ENCODE peak calls at places on chromosome 5, in four cellular contexts. X is GM23248, B is neural progenitor cell, W is SK-N-SH. M is an unnamed sample.

GRCh38 chr5:149288437-149288836 is 16.8 kb downstream of the AFAP1L1 start:
- DNase-seq in W (no peak), X (no peak), B (no peak), M (no peak)

GRCh38 chr5:136890431-136891148 is 525.2 kb upstream of the TRPC7 start:
- DNase-seq in B (no peak), W (no peak), X (no peak), M (no peak)

GRCh38 chr5:128782446-128782845 is 182.8 kb upstream of the SLC27A6 start:
- DNase-seq in W (no peak), X (peak; percentile 84), B (no peak), M (peak; percentile 72)

GRCh38 chr5:134917070-134917831 is 12.3 kb downstream of the PCBD2 start:
- DNase-seq in W (no peak), X (no peak), B (peak; percentile 54), M (no peak)

GRCh38 chr5:1012316-1012841 is 3.8 kb downstream of the NKD2 start:
- DNase-seq in W (no peak), B (no peak), X (no peak), M (no peak)

GRCh38 chr5:181045316-181045715 is 5.2 kb downstream of the BTNL9 start:
- DNase-seq in B (no peak), X (no peak), W (no peak), M (no peak)

GRCh38 chr5:170216262-170216864 is 16.4 kb upstream of the C5orf58 start:
- DNase-seq in X (peak; percentile 70), B (peak; percentile 83), W (peak; percentile 57), M (peak; percentile 59)

GRCh38 chr5:139639619-139640431 is 8.3 kb upstream of the CXXC5 start:
- DNase-seq in X (peak; percentile 58), W (peak; percentile 47), B (no peak), M (no peak)

GRCh38 chr5:35626108-35626507 is 8.4 kb downstream of the SPEF2 start:
- DNase-seq in W (no peak), X (peak; percentile 72), B (no peak), M (peak; percentile 43)

GRCh38 chr5:87872986-87873385 is 395.7 kb downstream of the TMEM161B start:
- DNase-seq in B (peak; percentile 71), W (no peak), X (no peak), M (no peak)

GRCh38 chr5:141260458-141261237 is 15.5 kb downstream of the PCDHB15 start:
- DNase-seq in W (no peak), X (peak; percentile 27), B (peak; percentile 11), M (peak; percentile 7)

GRCh38 chr5:60972225-60972624 is 27.2 kb downstream of the NDUFAF2 start:
- DNase-seq in B (no peak), X (no peak), W (no peak), M (no peak)

DNA sequence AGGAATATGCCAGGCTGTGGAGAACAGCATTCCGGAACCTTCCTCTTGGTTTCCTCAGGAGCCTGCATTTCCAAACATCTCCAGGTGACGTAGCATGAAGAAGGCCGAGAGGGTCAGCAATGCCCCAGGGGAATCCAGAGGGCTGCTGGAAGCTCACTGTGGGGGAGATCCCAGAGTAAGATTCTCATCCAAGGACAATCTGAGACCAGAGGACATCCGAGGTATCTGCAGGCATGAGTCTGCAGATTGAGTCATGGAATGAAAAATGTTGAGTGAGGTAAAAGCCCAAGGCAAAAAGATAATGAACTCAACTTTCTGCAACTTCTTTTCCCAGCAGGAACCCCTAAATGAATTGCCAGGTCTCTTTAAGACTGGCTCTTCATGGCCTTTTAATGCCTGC is 73.5 kb downstream of the KIF4B start:
- DNase-seq in X (peak; percentile 59), W (no peak), B (no peak), M (peak; percentile 35)
- H3K9ac ChIP-seq in X (no peak overlapping the region), W (no peak overlapping the region), B (no peak overlapping the region), M (no peak overlapping the region)

DNA sequence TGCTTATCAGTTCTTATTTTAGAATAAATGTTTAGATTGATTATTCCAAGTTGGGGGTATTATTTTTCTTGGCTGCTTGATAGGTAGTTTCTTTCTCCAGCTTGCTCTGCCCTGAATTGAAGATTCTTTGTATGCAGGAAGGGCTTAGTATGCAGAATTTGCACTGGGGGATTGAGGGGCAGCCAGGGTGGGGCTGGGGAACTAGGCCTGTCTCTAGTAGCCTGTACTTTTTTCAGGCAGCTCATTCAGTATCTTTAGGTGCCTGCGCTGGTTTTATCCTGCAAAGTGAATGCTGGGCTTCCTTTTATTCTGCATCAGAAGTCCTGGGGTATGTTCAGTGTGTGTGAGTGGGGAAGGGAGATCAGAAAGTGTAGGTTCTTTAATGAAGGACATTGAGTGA is 228.3 kb upstream of the ELL2 start:
- DNase-seq in W (no peak), X (no peak), B (peak; percentile 16), M (no peak)
- H3K9ac ChIP-seq in W (no peak overlapping the region), X (no peak overlapping the region), B (no peak overlapping the region), M (no peak overlapping the region)

GRCh38 chr5:178993955-178994579 is 1.1 kb downstream of the GRM6 start:
- DNase-seq in B (no peak), X (no peak), W (no peak), M (no peak)
- H3K9ac ChIP-seq in B (no peak overlapping the region), X (no peak overlapping the region), W (no peak overlapping the region), M (no peak overlapping the region)

GRCh38 chr5:90933298-90933697 is 374.7 kb downstream of the ADGRV1 start:
- DNase-seq in X (no peak), W (no peak), B (no peak), M (no peak)

GRCh38 chr5:90930756-90931431 is 372.3 kb downstream of the ADGRV1 start:
- DNase-seq in X (peak; percentile 14), B (peak; percentile 13), W (no peak), M (no peak)

GRCh38 chr5:90934091-90934719 is 375.6 kb downstream of the ADGRV1 start:
- DNase-seq in X (no peak), B (no peak), W (no peak), M (no peak)

GRCh38 chr5:90932052-90932699 is 373.6 kb downstream of the ADGRV1 start:
- DNase-seq in W (peak; percentile 77), B (peak; percentile 80), X (peak; percentile 77), M (peak; percentile 91)

DNA sequence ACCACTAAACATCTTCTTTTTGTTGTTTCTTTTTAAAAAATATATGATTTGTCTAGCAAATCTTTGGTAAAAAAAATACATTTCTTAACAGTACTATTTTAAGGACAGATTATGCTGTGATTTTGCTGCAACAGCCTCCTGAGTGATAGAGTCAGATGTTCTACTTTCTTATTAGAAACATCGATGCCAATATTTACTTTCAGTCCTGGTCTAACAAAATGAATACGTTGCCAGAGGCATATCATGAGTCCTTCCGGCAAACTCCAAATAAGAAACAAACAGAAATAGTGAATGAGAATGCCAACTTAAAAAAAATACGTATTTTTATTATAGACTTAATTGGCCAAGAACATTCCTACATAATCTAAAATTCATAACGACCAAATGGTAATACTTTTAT is 371.5 kb downstream of the ADGRV1 start:
- DNase-seq in B (no peak), W (no peak), X (no peak), M (no peak)
- H3K9ac ChIP-seq in B (peak overlapping the region; percentile 52), W (no peak overlapping the region), X (no peak overlapping the region), M (no peak overlapping the region)

DNA sequence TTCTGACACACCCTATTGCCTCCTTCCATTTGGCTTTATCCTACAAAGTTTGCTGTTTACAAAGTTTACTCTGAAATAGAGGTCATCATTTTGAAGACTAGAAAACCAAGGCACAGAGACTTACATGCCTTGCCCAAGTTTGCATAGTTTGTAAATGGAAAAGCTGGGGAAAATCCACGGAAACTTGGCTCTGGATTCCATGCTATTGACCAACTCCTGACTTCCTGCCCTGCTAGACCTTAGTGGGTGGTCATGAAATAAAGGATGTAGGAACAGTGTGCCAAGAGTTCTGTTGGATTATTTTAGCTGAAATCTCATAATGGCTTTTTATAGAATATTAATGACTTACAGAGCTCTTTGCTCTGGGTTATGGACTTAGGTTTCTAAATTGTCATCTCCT is 69.5 kb downstream of the GRIA1 start:
- DNase-seq in W (no peak), X (no peak), B (no peak), M (peak; percentile 48)
- H3K9ac ChIP-seq in W (no peak overlapping the region), X (no peak overlapping the region), B (no peak overlapping the region), M (peak overlapping the region; percentile 25)

GRCh38 chr5:173890195-173890951 is 2.2 kb downstream of the CPEB4 start:
- DNase-seq in X (peak; percentile 54), B (peak; percentile 23), W (peak; percentile 51), M (no peak)
- H3K9ac ChIP-seq in X (peak overlapping the region; percentile 90), B (no peak overlapping the region), W (peak overlapping the region; percentile 91), M (peak overlapping the region; percentile 87)

GRCh38 chr5:175627739-175628138 is 30.1 kb upstream of the HRH2 start:
- DNase-seq in X (no peak), W (no peak), B (no peak), M (no peak)
- H3K9ac ChIP-seq in X (no peak overlapping the region), W (no peak overlapping the region), B (no peak overlapping the region), M (no peak overlapping the region)

GRCh38 chr5:97876272-97876671 is 693.2 kb upstream of the RIOK2 start:
- DNase-seq in X (no peak), W (no peak), B (no peak), M (no peak)
- H3K9ac ChIP-seq in X (no peak overlapping the region), W (no peak overlapping the region), B (no peak overlapping the region), M (no peak overlapping the region)